ENCODE peak calls at places on chromosomes 3 and 15, in nine cellular contexts. A is body of pancreas; Z is IMR-90; F is AG04450; W is CD8-positive, alpha-beta memory T cell; O is colonic mucosa; I is effector memory CD4-positive, alpha-beta T cell; X is esophagus muscularis mucosa; P is pancreas. K is an unnamed sample. For H3K27me3, the result is how much of the 10 kb centered on the place peaks cover.

GRCh38 chr3:136949146-136949545 is 8.6 kb upstream of the IL20RB start:
- DNase-seq in A (no peak), I (no peak), Z (no peak), F (no peak), O (no peak), W (no peak), X (no peak), P (no peak), K (no peak)

GRCh38 chr15:89864958-89865739 is 28.6 kb downstream of the AP3S2 start:
- DNase-seq in O (no peak), P (no peak), I (no peak), W (no peak), X (no peak), A (peak), F (no peak), Z (no peak), K (no peak)

GRCh38 chr3:52697622-52697946 is 8.0 kb downstream of the GLT8D1 start:
- DNase-seq in X (no peak), W (no peak), F (no peak), Z (no peak), O (no peak), P (no peak), A (no peak), I (no peak), K (no peak)

GRCh38 chr3:56811545-56812202 is 9.9 kb upstream of the ARHGEF3 start:
- DNase-seq in Z (no peak), X (no peak), O (no peak), P (no peak), F (no peak), A (no peak), W (no peak), I (no peak), K (no peak)

GRCh38 chr3:67765575-67765974 is 111.2 kb upstream of the SUCLG2 start:
- DNase-seq in X (no peak), Z (peak), W (no peak), O (no peak), A (no peak), F (no peak), I (no peak), P (no peak), K (no peak)

GRCh38 chr15:29708519-29708918 is 113.7 kb downstream of the TJP1 start:
- DNase-seq in Z (no peak), F (no peak), I (no peak), W (no peak), O (no peak), X (no peak), A (no peak), P (no peak), K (no peak)

GRCh38 chr3:4233488-4233887 is 69.7 kb upstream of the SETMAR start:
- DNase-seq in P (no peak), W (no peak), Z (no peak), F (no peak), A (no peak), I (no peak), O (no peak), X (no peak), K (no peak)

GRCh38 chr3:76585794-76586392 is 454.0 kb upstream of the ROBO2 start:
- DNase-seq in X (no peak), P (no peak), I (no peak), Z (peak), A (no peak), W (no peak), F (no peak), O (no peak), K (no peak)

GRCh38 chr15:34084086-34084485 is 17.6 kb downstream of the EMC7 start:
- DNase-seq in W (no peak), F (peak), X (no peak), O (peak), A (no peak), I (no peak), Z (peak), P (no peak), K (no peak)

GRCh38 chr3:10188798-10189556 is 24.3 kb downstream of the IRAK2 start:
- DNase-seq in F (no peak), O (no peak), A (no peak), Z (no peak), I (no peak), X (no peak), P (no peak), W (no peak), K (no peak)

GRCh38 chr3:196569003-196569516 is 600 bp downstream of the FBXO45 start:
- DNase-seq in W (peak), A (peak), P (peak), X (peak), O (peak), Z (peak), F (no peak), I (peak), K (peak)

GRCh38 chr3:120487079-120487693 is 36.4 kb upstream of the FSTL1 start:
- DNase-seq in X (peak), P (no peak), O (no peak), F (no peak), A (no peak), Z (peak), W (no peak), I (no peak), K (no peak)

DNA sequence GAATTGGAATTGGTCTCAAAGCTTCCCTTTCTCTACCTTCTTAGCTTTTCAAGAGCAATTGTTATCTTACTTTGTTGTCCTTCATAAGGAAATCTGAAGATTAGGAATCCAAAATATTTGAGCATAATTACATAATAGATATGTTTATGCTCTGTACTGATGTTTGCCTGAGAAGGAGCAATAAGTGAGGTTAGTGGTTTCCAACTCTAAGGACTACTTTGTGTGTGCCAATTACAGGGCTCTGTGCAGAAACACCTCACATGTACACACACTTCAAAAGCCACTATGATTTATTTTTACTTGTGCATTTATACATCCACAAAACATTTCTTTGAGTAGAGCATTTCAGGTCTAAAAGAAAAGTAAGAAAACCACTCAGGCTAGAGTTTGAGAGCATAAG is 49.9 kb downstream of the MME start:
- DNase-seq in O (no peak), F (no peak), A (no peak), I (no peak), W (no peak), P (no peak), X (no peak), Z (peak), K (no peak)
- H3K27ac ChIP-seq in O (no peak), F (no peak), A (no peak), I (no peak), W (no peak), P (no peak), X (no peak), Z (no peak), K (no peak)

GRCh38 chr15:88623632-88624031 is 2.5 kb downstream of the AEN start:
- DNase-seq in Z (no peak), X (no peak), A (no peak), W (no peak), F (no peak), P (no peak), O (no peak), I (no peak), K (no peak)
- H3K4me3 ChIP-seq in Z (no peak), X (no peak), A (no peak), W (peak), F (peak), P (no peak), O (no peak), I (peak), K (peak)

DNA sequence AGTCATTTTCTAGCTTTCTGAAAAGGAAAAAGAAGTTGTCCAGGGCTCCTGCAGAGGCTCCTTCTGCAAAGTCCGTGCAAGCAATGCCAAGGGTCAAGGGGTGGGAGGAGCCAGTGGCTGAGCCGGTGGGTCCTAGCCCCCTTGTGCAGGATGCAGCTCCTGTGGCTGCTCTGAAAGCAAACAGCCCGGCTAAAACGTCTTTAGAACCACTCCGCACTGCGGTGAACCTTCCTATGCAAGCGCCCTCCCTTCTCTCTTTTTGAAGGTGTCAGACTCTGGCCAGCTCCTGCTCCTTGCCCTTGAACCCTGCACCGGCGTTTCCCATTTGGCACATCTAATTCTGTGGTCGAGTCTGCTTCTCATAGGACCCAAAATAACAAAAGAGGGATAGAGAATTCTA is 183.1 kb downstream of the UACA start:
- DNase-seq in W (no peak), A (no peak), F (no peak), O (no peak), Z (no peak), X (no peak), I (no peak), P (no peak), K (no peak)
- H3K27me3 ChIP-seq in W (under half), A (under half), F (under half), O (under half), Z (under half), X (under half), I (under half), P (under half), K (under half)

DNA sequence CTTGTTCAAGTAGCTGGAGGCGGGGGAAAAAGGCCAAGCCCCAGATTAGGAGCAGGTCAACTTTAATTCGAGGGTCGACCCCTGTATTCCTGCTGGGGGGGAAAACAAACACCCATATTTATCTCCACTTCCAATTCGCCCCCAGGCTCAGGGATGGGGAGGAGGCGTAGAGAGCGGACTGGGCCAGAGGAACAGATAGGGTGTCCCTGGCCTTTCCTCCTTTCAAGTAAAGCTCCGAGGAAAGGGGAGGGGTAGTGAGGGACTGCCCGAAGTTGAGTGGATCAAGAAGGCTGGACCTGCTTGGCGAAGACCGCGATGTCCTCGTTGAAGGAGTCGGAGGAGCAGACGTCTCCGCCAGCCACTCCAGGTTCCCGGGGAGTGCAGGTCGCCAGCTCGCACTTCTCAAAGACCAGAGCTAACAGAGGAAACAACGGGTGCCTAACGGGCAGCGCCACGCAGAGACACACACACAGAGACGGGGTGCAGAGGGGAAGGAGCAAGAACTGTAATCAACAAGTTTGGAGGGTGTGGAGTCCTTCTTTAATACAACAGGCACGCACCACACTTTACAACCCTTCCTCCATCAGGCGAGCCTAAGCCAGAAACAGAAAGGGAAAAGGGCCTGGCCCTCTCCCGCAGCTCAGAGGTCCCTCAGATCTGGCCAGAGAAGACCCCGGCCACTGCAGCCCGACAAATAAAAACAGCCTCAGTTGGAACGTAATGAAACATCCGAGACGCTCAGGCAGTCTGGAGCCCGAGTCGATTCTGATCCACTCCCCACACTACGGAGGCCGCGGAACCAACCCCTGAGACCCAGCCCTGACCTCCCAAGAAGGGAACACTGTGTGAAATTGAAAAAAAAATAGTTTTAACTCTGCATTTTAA is 4.1 kb downstream of the MEIS2 start:
- DNase-seq in F (no peak), X (no peak), Z (no peak), W (no peak), P (peak), O (no peak), I (no peak), A (no peak), K (no peak)
- H3K27ac ChIP-seq in F (no peak), X (peak), Z (no peak), W (no peak), P (peak), O (peak), I (no peak), A (no peak), K (no peak)

GRCh38 chr3:55792010-55792409 is 304.9 kb upstream of the WNT5A start:
- DNase-seq in F (no peak), W (no peak), A (no peak), X (no peak), O (no peak), Z (no peak), I (no peak), P (no peak), K (no peak)

GRCh38 chr3:55795736-55796135 is 308.6 kb upstream of the WNT5A start:
- DNase-seq in O (no peak), F (no peak), W (no peak), X (no peak), I (no peak), P (no peak), Z (peak), A (peak), K (peak)

GRCh38 chr3:55789516-55789915 is 302.4 kb upstream of the WNT5A start:
- DNase-seq in P (no peak), A (no peak), I (no peak), W (no peak), X (no peak), O (no peak), F (no peak), Z (no peak), K (no peak)

GRCh38 chr3:55795296-55795695 is 308.2 kb upstream of the WNT5A start:
- DNase-seq in I (no peak), F (no peak), P (no peak), A (no peak), X (peak), O (no peak), Z (no peak), W (no peak), K (no peak)

GRCh38 chr3:55790596-55791350 is 303.7 kb upstream of the WNT5A start:
- DNase-seq in Z (no peak), O (no peak), W (no peak), A (no peak), I (no peak), X (peak), P (no peak), F (no peak), K (no peak)
- H3K4me3 ChIP-seq in Z (no peak), O (no peak), W (no peak), A (no peak), I (no peak), X (no peak), P (no peak), F (no peak), K (no peak)

K was measured in brain microvascular endothelial cell.